ENCODE peak calls at places on chromosome 21, in eight cellular contexts. N is posterior vena cava, S is NCI-H1436, B is SJSA1, L is fibroblast of mammary gland, I is SHP77 treated with DMSO at 0.1 percent for 48 hours, U is anterior cingulate cortex, T is dermis blood vessel endothelial cell. J is an unnamed sample.

GRCh38 chr21:22374218-22374969 is 1376.2 kb downstream of the NCAM2 start:
- DNase-seq in N (no peak), S (no peak), B (no peak), L (no peak), I (no peak), U (no peak), T (no peak), J (peak)

GRCh38 chr21:31855180-31855579 is 17.6 kb upstream of the HUNK start:
- DNase-seq in N (no peak), S (no peak), B (peak), L (no peak), I (no peak), U (no peak), T (no peak), J (no peak)

GRCh38 chr21:41435728-41436127 is 9.7 kb downstream of the MX1 start:
- DNase-seq in N (no peak), S (no peak), B (no peak), L (no peak), I (no peak), U (no peak), T (no peak), J (no peak)

GRCh38 chr21:38619865-38620513 is 121.7 kb upstream of the ERG start:
- DNase-seq in N (peak), S (no peak), B (no peak), L (peak), I (no peak), U (no peak), T (no peak), J (no peak)

GRCh38 chr21:43193651-43194302 is 25.0 kb downstream of the CRYAA start:
- DNase-seq in N (peak), S (no peak), B (peak), L (peak), I (no peak), U (no peak), T (no peak), J (peak)

GRCh38 chr21:44348861-44349260 is 4.6 kb upstream of the TRPM2 start:
- DNase-seq in N (no peak), S (no peak), B (no peak), L (no peak), I (no peak), U (no peak), T (no peak), J (no peak)

GRCh38 chr21:26153758-26154157 is 16.8 kb downstream of the APP start:
- DNase-seq in N (no peak), S (no peak), B (no peak), L (no peak), I (no peak), U (no peak), T (no peak), J (no peak)

GRCh38 chr21:36478207-36478701 is 1.7 kb downstream of the CLDN14 start:
- DNase-seq in N (peak), S (no peak), B (peak), L (peak), I (no peak), U (no peak), T (peak), J (peak)

GRCh38 chr21:26451014-26451740 is 121.9 kb downstream of the CYYR1 start:
- DNase-seq in N (no peak), S (no peak), B (no peak), L (no peak), I (no peak), U (no peak), T (no peak), J (no peak)

GRCh38 chr21:45388611-45389296 is 16.2 kb upstream of the COL18A1 start:
- DNase-seq in N (peak), S (no peak), B (no peak), L (no peak), I (no peak), U (no peak), T (no peak), J (peak)

GRCh38 chr21:21898801-21899200 is 900.6 kb downstream of the NCAM2 start:
- DNase-seq in N (no peak), S (no peak), B (no peak), L (no peak), I (no peak), U (no peak), T (no peak), J (no peak)

GRCh38 chr21:34688145-34688544 is 19.4 kb downstream of the CLIC6 start:
- DNase-seq in N (no peak), S (no peak), B (no peak), L (peak), I (no peak), U (no peak), T (no peak), J (no peak)

GRCh38 chr21:38300180-38300579 is 43.4 kb downstream of the KCNJ15 start:
- DNase-seq in N (no peak), S (no peak), B (no peak), L (no peak), I (no peak), U (no peak), T (peak), J (no peak)

GRCh38 chr21:25283720-25284119 is 323.6 kb downstream of the MRPL39 start:
- DNase-seq in N (no peak), S (no peak), B (no peak), L (peak), I (peak), U (no peak), T (no peak), J (no peak)

GRCh38 chr21:29504751-29505321 is 206.1 kb downstream of the BACH1 start:
- DNase-seq in N (no peak), S (no peak), B (no peak), L (peak), I (no peak), U (no peak), T (no peak), J (no peak)

GRCh38 chr21:45266518-45267389 is 20.9 kb downstream of the POFUT2 start:
- DNase-seq in N (peak), S (no peak), B (peak), L (no peak), I (no peak), U (no peak), T (no peak), J (peak)

GRCh38 chr21:46157987-46158451 is 2.6 kb upstream of the FTCD start:
- DNase-seq in N (no peak), S (no peak), B (no peak), L (no peak), I (no peak), U (no peak), T (no peak), J (no peak)

GRCh38 chr21:39666681-39667315 is 54.1 kb downstream of the B3GALT5 start:
- DNase-seq in N (no peak), S (no peak), B (no peak), L (no peak), I (no peak), U (no peak), T (no peak), J (no peak)

GRCh38 chr21:27776925-27777553 is 810.2 kb upstream of the ADAMTS5 start:
- DNase-seq in N (no peak), S (no peak), B (no peak), L (peak), I (no peak), U (no peak), T (no peak), J (no peak)

GRCh38 chr21:44985441-44986401 is 45.9 kb downstream of the SLX9 start:
- DNase-seq in N (peak), S (no peak), B (no peak), L (no peak), I (no peak), U (no peak), T (no peak), J (peak)

GRCh38 chr21:28794341-28794970 is 198.2 kb downstream of the LTN1 start:
- DNase-seq in N (no peak), S (no peak), B (no peak), L (no peak), I (no peak), U (no peak), T (peak), J (no peak)

GRCh38 chr21:39612233-39613028 is at the start of gene B3GALT5:
- DNase-seq in N (no peak), S (peak), B (no peak), L (peak), I (no peak), U (peak), T (no peak), J (no peak)

GRCh38 chr21:33670076-33670475 is 27.8 kb downstream of the ITSN1 start:
- DNase-seq in N (no peak), S (no peak), B (no peak), L (peak), I (no peak), U (no peak), T (no peak), J (no peak)

GRCh38 chr21:24290151-24290833 is 1317.0 kb downstream of the MRPL39 start:
- DNase-seq in N (no peak), S (peak), B (no peak), L (no peak), I (peak), U (no peak), T (no peak), J (no peak)

GRCh38 chr21:39924577-39925308 is 57.5 kb downstream of the PCP4 start:
- DNase-seq in N (no peak), S (no peak), B (no peak), L (no peak), I (no peak), U (no peak), T (no peak), J (no peak)

GRCh38 chr21:45039309-45040113 is 34.9 kb upstream of the ADARB1 start:
- DNase-seq in N (no peak), S (no peak), B (no peak), L (no peak), I (no peak), U (no peak), T (no peak), J (no peak)

GRCh38 chr21:45644041-45644906 is 749 bp downstream of the PCBP3 start:
- DNase-seq in N (no peak), S (no peak), B (no peak), L (no peak), I (no peak), U (no peak), T (no peak), J (no peak)

GRCh38 chr21:44418108-44418875 is 37.0 kb upstream of the LRRC3 start:
- DNase-seq in N (peak), S (no peak), B (peak), L (no peak), I (no peak), U (no peak), T (no peak), J (peak)

GRCh38 chr21:41568606-41569385 is 60.8 kb upstream of the TMPRSS2 start:
- DNase-seq in N (no peak), S (no peak), B (no peak), L (no peak), I (no peak), U (no peak), T (no peak), J (no peak)

GRCh38 chr21:33325222-33326067 is 675 bp downstream of the IFNAR1 start:
- DNase-seq in N (peak), S (peak), B (peak), L (peak), I (no peak), U (peak), T (peak), J (peak)

GRCh38 chr21:35225573-35225972 is 176.5 kb upstream of the RUNX1 start:
- DNase-seq in N (no peak), S (no peak), B (no peak), L (no peak), I (no peak), U (no peak), T (no peak), J (no peak)

GRCh38 chr21:46322351-46323226 is 1.1 kb downstream of the C21orf58 start:
- DNase-seq in N (no peak), S (no peak), B (no peak), L (peak), I (no peak), U (no peak), T (peak), J (peak)

GRCh38 chr21:44618909-44619308 is 7.0 kb downstream of the KRTAP10-8 start:
- DNase-seq in N (no peak), S (no peak), B (no peak), L (no peak), I (no peak), U (no peak), T (peak), J (peak)

J was measured in spleen.